ENCODE peak calls at places on chromosomes 3 and 15, in seven cellular contexts. G is cardiac muscle cell; T is activated T-cell treated with anti-CD3 and anti-CD28 coated beads for 1 hour; N is germinal center; V is astrocyte of the spinal cord; Q is effector CD4-positive, alpha-beta T cell; Z is left cardiac atrium. W is an unnamed sample.

GRCh38 chr3:181629029-181629428 is 82.7 kb upstream of the SOX2 start:
- DNase-seq in G (no peak), T (no peak), N (no peak), V (peak; percentile 35), Q (no peak), Z (no peak), W (no peak)

GRCh38 chr15:47897525-47897924 is 180.2 kb downstream of the SEMA6D start:
- DNase-seq in G (no peak), T (no peak), N (no peak), V (no peak), Q (no peak), Z (no peak), W (no peak)

GRCh38 chr3:126157083-126157768 is 23.2 kb downstream of the ALDH1L1 start:
- DNase-seq in G (no peak), T (no peak), N (no peak), V (no peak), Q (no peak), Z (no peak), W (no peak)

GRCh38 chr3:105233056-105233455 is 133.7 kb upstream of the ALCAM start:
- DNase-seq in G (no peak), T (no peak), N (no peak), V (no peak), Q (no peak), Z (no peak), W (no peak)

GRCh38 chr3:115086379-115086778 is 60.7 kb downstream of the ZBTB20 start:
- DNase-seq in G (no peak), T (no peak), N (no peak), V (no peak), Q (no peak), Z (no peak), W (no peak)

GRCh38 chr15:29377141-29377540 is 107.5 kb upstream of the NSMCE3 start:
- DNase-seq in G (no peak), T (no peak), N (no peak), V (no peak), Q (no peak), Z (no peak), W (no peak)

GRCh38 chr3:143718463-143718862 is 129.8 kb downstream of the SLC9A9 start:
- DNase-seq in G (no peak), T (no peak), N (no peak), V (no peak), Q (no peak), Z (no peak), W (no peak)

GRCh38 chr3:189490337-189490736 is 140.9 kb upstream of the TP63 start:
- DNase-seq in G (no peak), T (no peak), N (no peak), V (no peak), Q (no peak), Z (no peak), W (no peak)

GRCh38 chr3:49916686-49917085 is 12.9 kb downstream of the MON1A start:
- DNase-seq in G (no peak), T (no peak), N (no peak), V (no peak), Q (no peak), Z (no peak), W (no peak)

GRCh38 chr15:90845201-90845949 is 23.0 kb upstream of the FURIN start:
- DNase-seq in G (no peak), T (no peak), N (no peak), V (peak; percentile 86), Q (no peak), Z (peak; percentile 35), W (peak; percentile 82)

GRCh38 chr3:133413166-133414020 is 13.5 kb downstream of the BFSP2 start:
- DNase-seq in G (peak; percentile 29), T (no peak), N (no peak), V (peak; percentile 41), Q (no peak), Z (no peak), W (no peak)

GRCh38 chr3:113117511-113118302 is 93.7 kb upstream of the BOC start:
- DNase-seq in G (no peak), T (no peak), N (no peak), V (peak; percentile 76), Q (no peak), Z (no peak), W (no peak)

GRCh38 chr3:179768080-179768479 is 115.2 kb downstream of the USP13 start:
- DNase-seq in G (peak; percentile 51), T (no peak), N (no peak), V (peak; percentile 71), Q (no peak), Z (no peak), W (no peak)

GRCh38 chr3:50817756-50818518 is 143.2 kb downstream of the DOCK3 start:
- DNase-seq in G (no peak), T (no peak), N (no peak), V (no peak), Q (no peak), Z (no peak), W (no peak)

GRCh38 chr3:120855665-120856437 is 52.2 kb upstream of the STXBP5L start:
- DNase-seq in G (no peak), T (no peak), N (no peak), V (peak; percentile 64), Q (no peak), Z (peak; percentile 56), W (no peak)

GRCh38 chr15:48865387-48866079 is 12.4 kb upstream of the EID1 start:
- DNase-seq in G (no peak), T (no peak), N (no peak), V (peak; percentile 85), Q (no peak), Z (no peak), W (no peak)

GRCh38 chr15:32861741-32862140 is 143.9 kb downstream of the GREM1 start:
- DNase-seq in G (no peak), T (no peak), N (no peak), V (peak; percentile 90), Q (no peak), Z (peak; percentile 30), W (peak; percentile 21)

GRCh38 chr15:97683816-97684215 is 276.7 kb upstream of the ARRDC4 start:
- DNase-seq in G (no peak), T (no peak), N (no peak), V (no peak), Q (no peak), Z (no peak), W (no peak)

GRCh38 chr3:6671363-6671762 is 189.6 kb upstream of the GRM7 start:
- DNase-seq in G (no peak), T (no peak), N (no peak), V (no peak), Q (no peak), Z (no peak), W (no peak)

GRCh38 chr3:131038326-131038725 is 11.6 kb downstream of the NEK11 start:
- DNase-seq in G (no peak), T (no peak), N (no peak), V (peak; percentile 38), Q (no peak), Z (no peak), W (no peak)

GRCh38 chr15:91853968-91854943 is 748 bp downstream of the SLCO3A1 start:
- DNase-seq in G (peak; percentile 73), T (peak; percentile 27), N (peak; percentile 58), V (peak; percentile 10), Q (peak; percentile 30), Z (peak; percentile 60), W (peak; percentile 19)

GRCh38 chr3:63051920-63052319 is 176.7 kb upstream of the CADPS start:
- DNase-seq in G (no peak), T (no peak), N (no peak), V (peak; percentile 86), Q (no peak), Z (no peak), W (no peak)

GRCh38 chr3:139797724-139798343 is 120.1 kb upstream of the NMNAT3 start:
- DNase-seq in G (peak; percentile 85), T (no peak), N (no peak), V (peak; percentile 51), Q (no peak), Z (peak; percentile 37), W (no peak)

GRCh38 chr3:62371735-62372591 is 1.4 kb downstream of the FEZF2 start:
- DNase-seq in G (peak; percentile 50), T (no peak), N (no peak), V (no peak), Q (no peak), Z (no peak), W (no peak)

GRCh38 chr15:65904301-65904700 is 35.0 kb downstream of the RAB11A start:
- DNase-seq in G (no peak), T (no peak), N (no peak), V (no peak), Q (no peak), Z (no peak), W (no peak)

GRCh38 chr3:72549819-72550581 is 298.2 kb downstream of the SHQ1 start:
- DNase-seq in G (no peak), T (no peak), N (peak; percentile 21), V (no peak), Q (no peak), Z (no peak), W (no peak)

GRCh38 chr3:113769551-113769950 is 22.7 kb downstream of the ATP6V1A start:
- DNase-seq in G (no peak), T (no peak), N (no peak), V (peak; percentile 68), Q (no peak), Z (no peak), W (no peak)

GRCh38 chr3:101065962-101066361 is 72.7 kb upstream of the ABI3BP start:
- DNase-seq in G (no peak), T (no peak), N (no peak), V (peak; percentile 90), Q (no peak), Z (no peak), W (no peak)

GRCh38 chr3:45437388-45437787 is 49.0 kb downstream of the LARS2 start:
- DNase-seq in G (no peak), T (no peak), N (no peak), V (no peak), Q (no peak), Z (no peak), W (no peak)

GRCh38 chr3:101829066-101829830 is 20.1 kb upstream of the NFKBIZ start:
- DNase-seq in G (no peak), T (no peak), N (no peak), V (peak; percentile 49), Q (peak; percentile 30), Z (peak; percentile 74), W (peak; percentile 52)

GRCh38 chr3:6444888-6445658 is 415.8 kb upstream of the GRM7 start:
- DNase-seq in G (no peak), T (no peak), N (no peak), V (no peak), Q (no peak), Z (no peak), W (no peak)

GRCh38 chr3:14460342-14461005 is 58.1 kb downstream of the SLC6A6 start:
- DNase-seq in G (no peak), T (no peak), N (no peak), V (peak; percentile 98), Q (no peak), Z (peak; percentile 83), W (no peak)

GRCh38 chr3:66789584-66790237 is 208.4 kb upstream of the KBTBD8 start:
- DNase-seq in G (no peak), T (no peak), N (no peak), V (no peak), Q (no peak), Z (no peak), W (no peak)

GRCh38 chr3:52891164-52891563 is 6.2 kb downstream of the STIMATE start:
- DNase-seq in G (no peak), T (peak; percentile 11), N (no peak), V (no peak), Q (no peak), Z (no peak), W (no peak)

GRCh38 chr3:71339049-71339448 is 244.5 kb downstream of the FOXP1 start:
- DNase-seq in G (no peak), T (no peak), N (no peak), V (no peak), Q (no peak), Z (no peak), W (no peak)

GRCh38 chr3:14397531-14397930 is 4.9 kb upstream of the SLC6A6 start:
- DNase-seq in G (no peak), T (no peak), N (no peak), V (no peak), Q (no peak), Z (no peak), W (no peak)

GRCh38 chr3:122903171-122903570 is 108.3 kb downstream of the SLC49A4 start:
- DNase-seq in G (no peak), T (no peak), N (no peak), V (no peak), Q (no peak), Z (no peak), W (no peak)

GRCh38 chr3:183377307-183377959 is 51.0 kb downstream of the MCF2L2 start:
- DNase-seq in G (no peak), T (no peak), N (no peak), V (peak; percentile 32), Q (no peak), Z (no peak), W (no peak)

W was measured in B cell.